ENCODE peak calls at places on chromosomes 5 and 9, in ten cellular contexts. One of them, this sample, is unnamed.

GRCh38 chr5:4198461-4198860 is 602.8 kb downstream of the IRX1 start:
- DNase-seq in A673: no peak
- DNase-seq in AG09309: no peak
- DNase-seq in NCI-H1105: no peak
- DNase-seq in B cell: no peak
- DNase-seq in DMS79 treated with DMSO at 0.1 percent for 48 hours: no peak
- DNase-seq in D341Med: no peak
- DNase-seq in H54: no peak
- DNase-seq in GOT3: no peak
- DNase-seq in SK-N-DZ: peak
- DNase-seq in this sample: no peak

GRCh38 chr5:61704289-61704688 is 372.2 kb downstream of the ZSWIM6 start:
- DNase-seq in D341Med: no peak
- DNase-seq in B cell: no peak
- DNase-seq in NCI-H1105: no peak
- DNase-seq in SK-N-DZ: no peak
- DNase-seq in DMS79 treated with DMSO at 0.1 percent for 48 hours: no peak
- DNase-seq in GOT3: no peak
- DNase-seq in A673: no peak
- DNase-seq in H54: no peak
- DNase-seq in AG09309: no peak
- DNase-seq in this sample: no peak

GRCh38 chr9:125744616-125745387 is 2.4 kb upstream of the PBX3 start:
- DNase-seq in NCI-H1105: no peak
- DNase-seq in AG09309: peak
- DNase-seq in H54: peak
- DNase-seq in GOT3: no peak
- DNase-seq in D341Med: no peak
- DNase-seq in A673: no peak
- DNase-seq in DMS79 treated with DMSO at 0.1 percent for 48 hours: no peak
- DNase-seq in B cell: no peak
- DNase-seq in SK-N-DZ: no peak
- DNase-seq in this sample: no peak

GRCh38 chr9:117783828-117784227 is 79.6 kb downstream of the TLR4 start:
- DNase-seq in AG09309: no peak
- DNase-seq in D341Med: no peak
- DNase-seq in DMS79 treated with DMSO at 0.1 percent for 48 hours: no peak
- DNase-seq in B cell: peak
- DNase-seq in NCI-H1105: no peak
- DNase-seq in A673: no peak
- DNase-seq in GOT3: no peak
- DNase-seq in SK-N-DZ: no peak
- DNase-seq in H54: no peak
- DNase-seq in this sample: no peak

GRCh38 chr9:1047605-1048235 is 2.4 kb upstream of the DMRT2 start:
- DNase-seq in NCI-H1105: no peak
- DNase-seq in AG09309: no peak
- DNase-seq in SK-N-DZ: no peak
- DNase-seq in D341Med: no peak
- DNase-seq in DMS79 treated with DMSO at 0.1 percent for 48 hours: no peak
- DNase-seq in A673: no peak
- DNase-seq in B cell: peak
- DNase-seq in H54: no peak
- DNase-seq in GOT3: no peak
- DNase-seq in this sample: no peak

GRCh38 chr9:37639109-37639748 is 11.5 kb upstream of the FRMPD1 start:
- DNase-seq in GOT3: no peak
- DNase-seq in H54: no peak
- DNase-seq in D341Med: no peak
- DNase-seq in B cell: no peak
- DNase-seq in DMS79 treated with DMSO at 0.1 percent for 48 hours: no peak
- DNase-seq in A673: no peak
- DNase-seq in AG09309: no peak
- DNase-seq in NCI-H1105: no peak
- DNase-seq in SK-N-DZ: no peak
- DNase-seq in this sample: no peak

GRCh38 chr5:144309265-144309664 is 138.6 kb downstream of the KCTD16 start:
- DNase-seq in D341Med: no peak
- DNase-seq in AG09309: no peak
- DNase-seq in SK-N-DZ: no peak
- DNase-seq in DMS79 treated with DMSO at 0.1 percent for 48 hours: no peak
- DNase-seq in A673: no peak
- DNase-seq in NCI-H1105: no peak
- DNase-seq in H54: no peak
- DNase-seq in GOT3: no peak
- DNase-seq in B cell: no peak
- DNase-seq in this sample: no peak

GRCh38 chr5:10279925-10280720 is 27.6 kb downstream of the CMBL start:
- DNase-seq in A673: no peak
- DNase-seq in DMS79 treated with DMSO at 0.1 percent for 48 hours: no peak
- DNase-seq in GOT3: no peak
- DNase-seq in SK-N-DZ: no peak
- DNase-seq in NCI-H1105: no peak
- DNase-seq in AG09309: no peak
- DNase-seq in D341Med: no peak
- DNase-seq in H54: no peak
- DNase-seq in B cell: no peak
- DNase-seq in this sample: no peak